ENCODE peak calls at places on chromosomes 12 and 14, in eight cellular contexts. H, E, D, C, Y, K, R and Q are unnamed samples.

GRCh38 chr14:76953196-76953945 is 75.1 kb downstream of the IRF2BPL start:
- DNase-seq in H (no peak), E (peak), D (no peak), C (peak), Y (peak), K (peak), R (no peak), Q (peak)

GRCh38 chr12:2833327-2833726 is 1.5 kb downstream of the NRIP2 start:
- DNase-seq in H (no peak), E (no peak), D (no peak), C (no peak), Y (no peak), K (no peak), R (no peak), Q (no peak)

GRCh38 chr12:41205070-41205715 is 17.1 kb downstream of the PDZRN4 start:
- DNase-seq in H (peak), E (no peak), D (no peak), C (no peak), Y (peak), K (no peak), R (no peak), Q (peak)

GRCh38 chr12:95205685-95206084 is 11.6 kb downstream of the FGD6 start:
- DNase-seq in H (peak), E (peak), D (no peak), C (no peak), Y (no peak), K (no peak), R (no peak), Q (no peak)

GRCh38 chr14:64861916-64862315 is 17.8 kb downstream of the SPTB start:
- DNase-seq in H (no peak), E (no peak), D (no peak), C (no peak), Y (no peak), K (no peak), R (no peak), Q (no peak)

GRCh38 chr12:123058471-123058870 is 78.0 kb downstream of the ARL6IP4 start:
- DNase-seq in H (no peak), E (no peak), D (no peak), C (no peak), Y (peak), K (no peak), R (no peak), Q (no peak)

GRCh38 chr12:62684586-62685295 is 218.1 kb downstream of the MON2 start:
- DNase-seq in H (no peak), E (no peak), D (no peak), C (no peak), Y (no peak), K (peak), R (no peak), Q (no peak)

GRCh38 chr14:58109761-58110160 is 42.3 kb downstream of the ARMH4 start:
- DNase-seq in H (no peak), E (no peak), D (no peak), C (no peak), Y (no peak), K (no peak), R (no peak), Q (no peak)

GRCh38 chr12:2284321-2284813 is 231.6 kb downstream of the CACNA1C start:
- DNase-seq in H (no peak), E (no peak), D (no peak), C (no peak), Y (no peak), K (no peak), R (no peak), Q (no peak)